ENCODE peak calls at places on chromosomes 7 and 10, in six cellular contexts. M, F, P, Z, T and H are unnamed samples.

GRCh38 chr7:145020454-145020853 is 184.6 kb upstream of the TPK1 start:
- DNase-seq in M (no peak), F (no peak), P (no peak), Z (no peak), T (no peak), H (no peak)

GRCh38 chr7:134645935-134646334 is 718 bp upstream of the BPGM start:
- DNase-seq in M (no peak), F (no peak), P (no peak), Z (no peak), T (no peak), H (no peak)

GRCh38 chr10:86535057-86535882 is 13.7 kb upstream of the WAPL start:
- DNase-seq in M (peak), F (peak), P (peak), Z (peak), T (peak), H (no peak)

GRCh38 chr10:31215052-31215451 is 104.0 kb upstream of the ZEB1 start:
- DNase-seq in M (no peak), F (no peak), P (no peak), Z (no peak), T (no peak), H (no peak)

GRCh38 chr7:132065193-132065972 is 509.0 kb upstream of the PODXL start:
- DNase-seq in M (no peak), F (peak), P (no peak), Z (peak), T (no peak), H (no peak)

GRCh38 chr7:141748401-141748800 is 10.2 kb downstream of the SSBP1 start:
- DNase-seq in M (no peak), F (no peak), P (no peak), Z (no peak), T (no peak), H (no peak)

GRCh38 chr7:45647967-45648670 is 74.0 kb downstream of the ADCY1 start:
- DNase-seq in M (no peak), F (no peak), P (no peak), Z (no peak), T (no peak), H (no peak)

GRCh38 chr7:106807474-106807873 is 57.6 kb upstream of the PIK3CG start:
- DNase-seq in M (no peak), F (no peak), P (no peak), Z (no peak), T (no peak), H (no peak)

GRCh38 chr10:11178606-11179221 is 161.0 kb downstream of the CELF2 start:
- DNase-seq in M (peak), F (no peak), P (no peak), Z (no peak), T (no peak), H (no peak)

GRCh38 chr7:91020611-91021385 is 243.4 kb upstream of the FZD1 start:
- DNase-seq in M (no peak), F (no peak), P (no peak), Z (no peak), T (no peak), H (no peak)

GRCh38 chr7:22586806-22587180 is 86.8 kb upstream of the STEAP1B start:
- DNase-seq in M (no peak), F (peak), P (no peak), Z (no peak), T (no peak), H (no peak)

GRCh38 chr7:105896407-105896842 is 20.0 kb upstream of the ATXN7L1 start:
- DNase-seq in M (no peak), F (no peak), P (no peak), Z (peak), T (no peak), H (no peak)

GRCh38 chr7:35906191-35906908 is 105.5 kb downstream of the SEPTIN7 start:
- DNase-seq in M (peak), F (peak), P (peak), Z (peak), T (no peak), H (no peak)

GRCh38 chr7:132275811-132276210 is 300.5 kb downstream of the PLXNA4 start:
- DNase-seq in M (no peak), F (no peak), P (no peak), Z (no peak), T (no peak), H (no peak)

GRCh38 chr10:107686095-107686494 is 521.6 kb upstream of the SORCS1 start:
- DNase-seq in M (no peak), F (no peak), P (no peak), Z (no peak), T (no peak), H (no peak)

GRCh38 chr7:106070567-106071254 is 41.4 kb downstream of the SYPL1 start:
- DNase-seq in M (no peak), F (no peak), P (no peak), Z (no peak), T (no peak), H (no peak)

GRCh38 chr7:41315764-41316163 is 387.1 kb downstream of the INHBA start:
- DNase-seq in M (no peak), F (no peak), P (no peak), Z (no peak), T (no peak), H (no peak)
- TF ChIP-seq CTCF in M (no peak), F (no peak), P (no peak), Z (no peak), T (no peak), H (no peak)

GRCh38 chr10:100286051-100287033 is at the start of gene BLOC1S2:
- DNase-seq in M (peak), F (peak), P (peak), Z (peak), T (peak), H (peak)
- TF ChIP-seq CTCF in M (no peak), F (no peak), P (peak), Z (no peak), T (no peak), H (peak)

GRCh38 chr7:6607651-6608051 is 7.8 kb upstream of the ZNF853 start:
- DNase-seq in M (no peak), F (no peak), P (no peak), Z (no peak), T (no peak), H (no peak)

GRCh38 chr7:6608794-6609193 is 6.6 kb upstream of the ZNF853 start:
- DNase-seq in M (no peak), F (no peak), P (no peak), Z (no peak), T (no peak), H (no peak)

GRCh38 chr7:6604458-6604857 is 11.0 kb upstream of the ZNF853 start:
- DNase-seq in M (no peak), F (no peak), P (no peak), Z (no peak), T (no peak), H (no peak)

GRCh38 chr7:6606866-6607583 is 8.4 kb upstream of the ZNF853 start:
- DNase-seq in M (no peak), F (no peak), P (no peak), Z (no peak), T (no peak), H (no peak)

DNA sequence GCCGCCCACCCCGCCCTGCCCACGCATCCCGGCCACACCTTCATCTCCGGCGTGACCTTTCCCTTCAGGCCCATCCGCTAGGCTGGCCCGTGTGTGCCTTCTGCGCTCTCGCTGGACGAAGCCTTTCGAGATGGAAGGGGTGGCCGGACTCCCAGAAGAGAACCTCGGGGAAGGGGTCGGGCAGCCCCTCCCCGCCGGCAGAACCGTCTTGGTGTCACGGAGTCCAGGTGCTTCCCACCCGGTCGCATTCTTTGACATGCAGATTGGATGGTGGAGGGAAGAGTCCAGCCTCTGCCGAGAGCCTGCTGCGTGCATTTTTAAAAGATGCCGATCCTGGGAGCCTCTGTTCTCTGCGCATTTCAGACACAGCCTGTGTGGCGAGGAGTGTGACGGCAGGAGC is 7.3 kb upstream of the ZNF853 start:
- DNase-seq in M (no peak), F (no peak), P (no peak), Z (no peak), T (no peak), H (no peak)
- TF ChIP-seq CTCF in M (no peak), F (no peak), P (no peak), Z (no peak), T (no peak), H (no peak)

DNA sequence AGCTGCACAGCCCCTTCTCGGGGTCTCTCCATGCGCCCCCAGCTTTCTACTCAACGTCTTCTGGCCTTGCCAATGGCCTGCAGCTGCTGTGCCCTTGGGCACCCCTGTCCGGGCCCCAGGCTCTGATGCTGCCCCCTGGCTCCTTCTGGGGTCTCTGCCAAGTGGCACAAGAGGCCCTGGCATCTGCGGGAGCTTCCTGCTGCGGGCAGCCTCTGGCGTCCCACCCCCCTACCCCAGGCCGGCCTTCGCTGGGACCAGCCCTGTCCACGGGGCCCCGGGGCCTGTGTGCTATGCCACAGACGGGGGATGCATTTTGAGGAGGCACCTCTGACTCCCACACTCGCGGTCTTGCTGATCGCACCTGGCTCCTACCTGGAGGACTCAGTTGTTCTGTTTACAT is 2.3 kb downstream of the VENTX start:
- DNase-seq in M (no peak), F (no peak), P (no peak), Z (no peak), T (no peak), H (no peak)
- TF ChIP-seq CTCF in M (no peak), F (no peak), P (no peak), Z (no peak), T (no peak), H (no peak)

DNA sequence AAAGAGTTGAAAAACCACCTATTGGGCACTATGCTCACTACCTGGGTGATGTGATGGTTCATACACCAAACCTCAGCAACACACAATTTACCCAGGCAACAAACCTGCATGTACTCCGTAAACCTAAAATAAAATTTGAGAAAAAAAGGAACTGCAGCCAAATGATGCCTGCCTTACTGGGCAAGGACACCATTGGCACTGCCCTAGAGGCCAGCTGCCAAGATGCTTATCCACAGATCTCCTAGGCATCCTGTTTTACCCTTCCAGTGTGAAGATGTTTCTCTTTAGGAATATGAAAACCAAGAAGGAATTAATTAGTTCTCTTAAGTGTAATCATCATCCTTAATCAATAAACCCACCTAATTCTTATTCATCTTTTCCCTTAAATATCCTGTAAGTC is 133.4 kb downstream of the ABCA13 start:
- DNase-seq in M (no peak), F (no peak), P (no peak), Z (no peak), T (no peak), H (no peak)
- TF ChIP-seq CTCF in M (no peak), F (no peak), P (no peak), Z (no peak), T (no peak), H (no peak)

GRCh38 chr10:23525406-23525805 is 86.5 kb downstream of the OTUD1 start:
- DNase-seq in M (no peak), F (peak), P (no peak), Z (no peak), T (no peak), H (no peak)
- TF ChIP-seq CTCF in M (peak), F (peak), P (peak), Z (peak), T (peak), H (peak)

GRCh38 chr10:102433619-102434046 is 1.3 kb upstream of the CUEDC2 start:
- DNase-seq in M (no peak), F (no peak), P (no peak), Z (no peak), T (peak), H (no peak)

GRCh38 chr10:102434251-102434913 is 2.0 kb upstream of the CUEDC2 start:
- DNase-seq in M (no peak), F (no peak), P (no peak), Z (no peak), T (no peak), H (no peak)

GRCh38 chr10:102435098-102435497 is 2.7 kb upstream of the CUEDC2 start:
- DNase-seq in M (no peak), F (no peak), P (no peak), Z (no peak), T (no peak), H (no peak)

GRCh38 chr10:102431452-102432124 is 786 bp downstream of the CUEDC2 start:
- DNase-seq in M (no peak), F (peak), P (no peak), Z (no peak), T (no peak), H (no peak)

DNA sequence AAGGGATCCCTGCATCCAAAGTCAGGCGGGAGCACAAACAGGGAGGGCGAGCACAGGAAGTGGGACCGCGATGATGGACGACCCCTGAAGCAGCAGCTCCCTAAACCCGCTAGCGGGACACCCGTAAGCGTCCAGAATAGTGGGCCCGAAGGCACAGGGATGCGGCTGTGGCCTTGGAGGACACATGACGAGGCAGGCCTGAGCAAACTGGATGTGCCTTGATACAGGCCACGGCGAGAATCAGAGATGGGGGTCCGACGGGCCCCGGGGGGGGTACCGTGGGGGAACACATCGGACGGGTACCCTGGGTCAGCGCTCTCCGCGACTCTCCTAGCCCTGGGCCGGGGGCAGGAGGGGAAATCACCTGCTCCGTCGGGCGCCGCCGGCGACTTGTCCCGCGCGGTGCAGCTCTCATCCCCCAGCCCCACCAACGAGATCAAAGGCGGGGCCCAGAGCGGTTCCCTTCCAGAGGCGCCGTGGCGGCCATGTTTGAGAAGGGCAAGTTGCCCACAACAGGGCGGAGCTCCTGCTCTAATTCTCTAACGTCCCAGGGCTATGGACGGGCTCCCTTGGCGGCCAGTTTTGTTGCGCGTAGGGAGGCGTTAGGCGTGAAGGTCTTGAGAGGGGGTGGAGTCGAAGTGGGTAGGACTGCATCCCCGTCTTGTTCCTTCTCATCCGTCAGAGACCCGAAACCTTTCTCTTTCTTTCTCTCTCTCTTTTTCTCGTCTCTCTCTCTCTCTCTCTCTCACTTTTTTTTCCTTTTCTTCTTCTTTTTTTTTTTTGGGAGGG is at the start of gene CUEDC2:
- DNase-seq in M (peak), F (peak), P (peak), Z (peak), T (peak), H (peak)
- TF ChIP-seq CTCF in M (no peak), F (no peak), P (no peak), Z (no peak), T (no peak), H (no peak)

DNA sequence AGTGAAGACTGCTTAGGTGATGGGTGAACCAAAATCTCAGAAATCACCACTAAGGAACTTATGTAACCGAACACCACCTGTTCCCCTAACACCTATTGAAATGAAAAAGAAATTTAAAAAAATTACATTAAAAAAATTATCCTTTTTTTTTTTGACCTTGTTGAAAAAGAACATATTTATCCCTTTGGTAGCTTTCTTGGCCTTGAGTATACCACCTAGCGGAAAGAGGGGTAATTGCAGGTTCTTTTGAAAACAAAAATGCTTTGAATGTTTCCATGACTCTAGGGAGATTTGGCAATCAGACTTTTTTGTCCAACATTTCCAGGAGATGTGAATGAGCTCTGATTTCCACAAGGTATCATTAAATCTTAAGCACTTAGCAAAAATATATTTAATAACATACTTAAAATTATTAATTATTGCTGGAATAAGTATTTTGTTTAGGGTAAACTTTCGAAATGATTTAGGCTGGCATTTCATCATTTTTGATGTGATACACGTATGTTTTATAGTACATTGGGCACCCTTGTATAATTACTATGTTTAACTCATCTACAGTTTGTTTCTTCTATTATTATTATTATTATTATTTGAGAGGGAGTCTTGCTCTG is 47.0 kb upstream of the ELMO1 start:
- DNase-seq in M (no peak), F (peak), P (no peak), Z (no peak), T (no peak), H (no peak)
- TF ChIP-seq CTCF in M (peak), F (peak), P (peak), Z (peak), T (peak), H (peak)